ENCODE peak calls at places on chromosome 9, in four cellular contexts. V is A549, F is GM12878, Z is K562. M is an unnamed sample.

GRCh38 chr9:109315889-109316640 is 4.8 kb downstream of the EPB41L4B start:
- DNase-seq in F (no peak), Z (no peak), V (peak; percentile 91), M (no peak)

GRCh38 chr9:107363511-107364182 is 80.6 kb downstream of the RAD23B start:
- DNase-seq in Z (no peak), F (no peak), V (no peak), M (peak; percentile 75)

GRCh38 chr9:36448017-36448416 is 47.9 kb upstream of the RNF38 start:
- DNase-seq in V (no peak), F (no peak), Z (no peak), M (no peak)

GRCh38 chr9:5633243-5633642 is 4.3 kb downstream of the RIC1 start:
- DNase-seq in Z (peak; percentile 44), F (no peak), V (peak; percentile 67), M (no peak)

GRCh38 chr9:129641751-129642585 is at the start of gene ASB6:
- DNase-seq in F (peak; percentile 69), Z (peak; percentile 99), V (peak; percentile 98), M (peak; percentile 99)

GRCh38 chr9:28378236-28378635 is 805.0 kb upstream of the C9orf72 start:
- DNase-seq in Z (no peak), V (no peak), F (no peak), M (no peak)

GRCh38 chr9:18023332-18023731 is 444.5 kb downstream of the SH3GL2 start:
- DNase-seq in F (no peak), Z (no peak), V (no peak), M (no peak)

GRCh38 chr9:127783111-127783621 is 2.7 kb upstream of the CDK9 start:
- DNase-seq in F (peak; percentile 73), Z (no peak), V (no peak), M (no peak)

GRCh38 chr9:115198018-115198417 is 80.1 kb upstream of the TNC start:
- DNase-seq in Z (no peak), F (no peak), V (no peak), M (peak; percentile 5)

GRCh38 chr9:71072587-71072986 is 48.8 kb downstream of the TRPM3 start:
- DNase-seq in Z (no peak), F (no peak), V (no peak), M (no peak)

GRCh38 chr9:81522721-81523551 is 166.4 kb downstream of the TLE1 start:
- DNase-seq in V (peak; percentile 68), Z (no peak), F (no peak), M (peak; percentile 55)

GRCh38 chr9:133591116-133591910 is 17.9 kb downstream of the FAM163B start:
- DNase-seq in Z (no peak), F (no peak), V (no peak), M (no peak)

GRCh38 chr9:72271617-72272478 is 93.2 kb downstream of the ZFAND5 start:
- DNase-seq in Z (peak; percentile 58), F (no peak), V (peak; percentile 64), M (peak; percentile 50)

GRCh38 chr9:91178281-91179236 is 183.2 kb downstream of the AUH start:
- DNase-seq in F (no peak), Z (no peak), V (no peak), M (no peak)

GRCh38 chr9:23587903-23588302 is 238.1 kb downstream of the ELAVL2 start:
- DNase-seq in Z (no peak), V (no peak), F (no peak), M (no peak)

GRCh38 chr9:83445703-83446102 is 92.5 kb downstream of the FRMD3 start:
- DNase-seq in V (no peak), Z (no peak), F (no peak), M (no peak)
- TF ChIP-seq RCOR1 in V (no peak), Z (no peak), F (no peak), M (no peak)

GRCh38 chr9:88414298-88414697 is 26.1 kb downstream of the SPIN1 start:
- DNase-seq in V (no peak), Z (no peak), F (no peak), M (no peak)
- H3K9me3 ChIP-seq in V (peaks cover 32% of the 10 kb centered on the region), Z (peaks cover 3% of the 10 kb centered on the region), F (peaks cover 7% of the 10 kb centered on the region), M (peaks cover 8% of the 10 kb centered on the region)

GRCh38 chr9:138050472-138051330 is 173.1 kb downstream of the CACNA1B start:
- DNase-seq in F (no peak), Z (no peak), V (no peak), M (peak; percentile 16)
- TF ChIP-seq RCOR1 in F (no peak), Z (no peak), V (no peak), M (no peak)

DNA sequence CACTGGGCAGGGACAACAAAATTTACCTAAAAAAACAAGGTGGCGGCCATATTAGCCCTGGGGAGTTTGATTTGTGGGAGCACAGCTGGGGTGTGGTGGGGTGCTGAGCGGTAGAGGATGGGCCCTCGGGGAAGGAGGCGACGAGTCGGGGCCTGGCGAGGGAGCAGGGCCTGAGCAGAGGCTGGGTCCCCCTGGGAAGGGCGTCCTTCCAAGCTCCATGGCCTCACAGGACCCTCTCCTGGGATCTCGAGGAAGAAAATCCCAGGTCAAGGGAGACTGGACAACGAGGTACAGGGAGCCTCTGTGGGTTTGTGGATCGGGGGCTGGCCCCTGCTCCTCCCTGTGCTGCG is 165.5 kb downstream of the CACNA1B start:
- DNase-seq in Z (no peak), V (no peak), F (no peak), M (no peak)
- H3K9me3 ChIP-seq in Z (no peaks in the 10 kb centered on the region), V (no peaks in the 10 kb centered on the region), F (no peaks in the 10 kb centered on the region), M (no peaks in the 10 kb centered on the region)

DNA sequence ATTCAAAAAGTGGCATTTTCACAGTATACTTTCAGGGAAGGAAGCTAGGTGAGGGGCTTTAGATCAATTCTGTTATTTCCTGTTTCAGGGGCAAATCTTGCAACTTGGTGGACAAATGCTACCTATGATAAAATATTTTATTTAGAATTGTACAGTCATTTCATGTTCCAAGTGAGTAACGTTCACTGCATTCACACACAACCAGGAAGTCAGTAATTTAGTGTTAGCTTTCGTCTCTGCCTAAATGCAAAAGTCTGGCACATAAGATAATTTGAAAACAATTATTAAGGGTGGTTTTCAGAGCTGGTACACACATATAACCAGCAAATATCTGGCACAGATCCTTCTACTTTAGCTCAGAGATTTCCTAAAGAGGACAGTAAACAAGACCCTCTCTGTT is 330.0 kb downstream of the GLIS3 start:
- DNase-seq in Z (no peak), F (no peak), V (no peak), M (no peak)
- TF ChIP-seq RCOR1 in Z (no peak), F (no peak), V (no peak), M (no peak)